ENCODE peak calls at places on chromosomes 4 and X, in seven cellular contexts. O is SK-N-DZ, F is MCF 10A, E is HS-27A, X is fibroblast of the aortic adventitia, C is NCI-H460, I is T-helper 1 cell. J is an unnamed sample.

GRCh38 chrX:460823-461640 is 74.3 kb upstream of the PPP2R3B start:
- DNase-seq in E (no peak), O (no peak), C (no peak), X (no peak), F (no peak), I (no peak), J (no peak)

GRCh38 chr4:171846232-171846631 is 33.0 kb downstream of the GALNTL6 start:
- DNase-seq in F (peak; percentile 60), C (peak; percentile 38), X (no peak), I (no peak), O (peak; percentile 14), E (peak; percentile 20), J (peak; percentile 69)

GRCh38 chrX:38061335-38061734 is 55.0 kb downstream of the SYTL5 start:
- DNase-seq in X (peak; percentile 34), E (no peak), C (peak; percentile 28), I (no peak), O (no peak), F (peak; percentile 35), J (peak; percentile 14)

GRCh38 chr4:67288964-67289363 is 256.3 kb downstream of the CENPC start:
- DNase-seq in I (no peak), C (peak; percentile 30), O (peak; percentile 41), X (peak; percentile 8), E (peak; percentile 31), F (peak; percentile 51), J (peak; percentile 53)

GRCh38 chr4:169201144-169202124 is 69.3 kb downstream of the SH3RF1 start:
- DNase-seq in I (no peak), O (no peak), X (peak; percentile 65), E (no peak), F (no peak), C (no peak), J (no peak)

GRCh38 chrX:97399400-97399799 is 515.7 kb downstream of the RPA4 start:
- DNase-seq in F (peak; percentile 27), I (no peak), E (no peak), X (peak; percentile 54), O (no peak), C (peak; percentile 46), J (peak; percentile 87)

GRCh38 chr4:38117614-38118013 is 157.4 kb downstream of the PTTG2 start:
- DNase-seq in O (no peak), E (no peak), F (no peak), I (no peak), C (no peak), X (no peak), J (no peak)

GRCh38 chrX:39705299-39705698 is 392.5 kb downstream of the BCOR start:
- DNase-seq in O (no peak), I (no peak), X (peak; percentile 91), F (peak; percentile 90), E (peak; percentile 33), C (peak; percentile 33), J (peak; percentile 81)

GRCh38 chr4:4333265-4333706 is 43.2 kb downstream of the ZBTB49 start:
- DNase-seq in I (no peak), O (no peak), E (peak; percentile 41), X (peak; percentile 84), C (no peak), F (peak; percentile 5), J (peak; percentile 95)

GRCh38 chrX:318068-318738 is 393 bp downstream of the GTPBP6 start:
- DNase-seq in X (peak; percentile 98), E (peak; percentile 85), O (peak; percentile 94), F (peak; percentile 99), C (peak; percentile 100), I (peak; percentile 98), J (peak; percentile 98)

GRCh38 chrX:20026278-20026677 is 35.4 kb upstream of the BCLAF3 start:
- DNase-seq in E (no peak), C (peak; percentile 6), O (no peak), F (peak; percentile 5), X (peak; percentile 35), I (no peak), J (peak; percentile 7)

GRCh38 chrX:1249101-1249887 is 19.3 kb upstream of the CSF2RA start:
- DNase-seq in C (no peak), F (no peak), E (no peak), O (no peak), X (no peak), I (peak; percentile 29), J (no peak)

GRCh38 chrX:150544835-150545790 is 23.3 kb upstream of the MTM1 start:
- DNase-seq in I (no peak), F (no peak), O (no peak), X (peak; percentile 37), C (no peak), E (no peak), J (no peak)

GRCh38 chr4:2811830-2812599 is 19.1 kb downstream of the SH3BP2 start:
- DNase-seq in C (no peak), I (peak; percentile 40), F (no peak), O (peak; percentile 70), E (no peak), X (peak; percentile 20), J (peak; percentile 88)

J was measured in amniotic epithelial cell.